ENCODE peak calls at places on chromosomes 4 and X, in four cellular contexts. U is amniotic stem cell, F is neural crest cell, W is fibroblast of mammary gland. L is an unnamed sample.
A peak's percentile ranks its signal among the peaks of the same experiment; 100 is the strongest.

GRCh38 chr4:25863906-25864418 is 1.2 kb upstream of the SEL1L3 start:
- DNase-seq in U (no peak), F (no peak), W (no peak), L (peak; percentile 55)

GRCh38 chr4:177367336-177367735 is 57.7 kb downstream of the NEIL3 start:
- DNase-seq in U (no peak), F (no peak), W (peak; percentile 9), L (no peak)

GRCh38 chrX:10197597-10198210 is 40.9 kb downstream of the CLCN4 start:
- DNase-seq in U (no peak), F (no peak), W (no peak), L (no peak)

GRCh38 chr4:169810325-169811323 is 52.9 kb upstream of the HPF1 start:
- DNase-seq in U (peak; percentile 77), F (peak; percentile 45), W (peak; percentile 85), L (peak; percentile 85)

GRCh38 chr4:167578906-167579305 is 344.6 kb upstream of the SPOCK3 start:
- DNase-seq in U (no peak), F (no peak), W (peak; percentile 1), L (no peak)

GRCh38 chrX:124690495-124690894 is 344.1 kb downstream of the SH2D1A start:
- DNase-seq in U (no peak), F (no peak), W (no peak), L (no peak)

GRCh38 chrX:28549839-28550238 is 37.4 kb upstream of the IL1RAPL1 start:
- DNase-seq in U (no peak), F (no peak), W (no peak), L (no peak)

GRCh38 chr4:106032851-106033286 is 137.6 kb downstream of the NPNT start:
- DNase-seq in U (no peak), F (no peak), W (peak; percentile 63), L (no peak)

GRCh38 chrX:24231169-24231568 is 81.6 kb downstream of the ZFX start:
- DNase-seq in U (peak; percentile 2), F (no peak), W (peak; percentile 93), L (no peak)

GRCh38 chr4:135368826-135369225 is 1167.2 kb upstream of the PABPC4L start:
- DNase-seq in U (no peak), F (no peak), W (no peak), L (no peak)

GRCh38 chr4:184268574-184269160 is 51.0 kb upstream of the ENPP6 start:
- DNase-seq in U (no peak), F (no peak), W (no peak), L (no peak)

GRCh38 chrX:39629001-39629400 is 468.8 kb downstream of the BCOR start:
- DNase-seq in U (no peak), F (no peak), W (no peak), L (no peak)

GRCh38 chr4:152382057-152382785 is 153.7 kb downstream of the FBXW7 start:
- DNase-seq in U (no peak), F (no peak), W (peak; percentile 22), L (no peak)

L was measured in G401.